ENCODE peak calls at places on chromosome 6, in four cellular contexts. F is CD8-positive, alpha-beta T cell; B is PC-3; G is PC-9. U is an unnamed sample.

GRCh38 chr6:30073489-30074240 is 1.9 kb downstream of the RNF39 start:
- DNase-seq in F (no peak), B (peak), G (no peak), U (no peak)

GRCh38 chr6:132369526-132369925 is 31.7 kb downstream of the MOXD1 start:
- DNase-seq in F (no peak), B (peak), G (no peak), U (no peak)

GRCh38 chr6:159751448-159751847 is 10.4 kb upstream of the ACAT2 start:
- DNase-seq in F (no peak), B (no peak), G (no peak), U (no peak)

GRCh38 chr6:17115251-17116089 is 13.6 kb downstream of the STMND1 start:
- DNase-seq in F (no peak), B (peak), G (peak), U (peak)

GRCh38 chr6:125116710-125117109 is 36.9 kb upstream of the TPD52L1 start:
- DNase-seq in F (no peak), B (no peak), G (no peak), U (no peak)

GRCh38 chr6:26568601-26569432 is 27.9 kb upstream of the ABT1 start:
- DNase-seq in F (peak), B (peak), G (peak), U (peak)

GRCh38 chr6:85551264-85551663 is 42.4 kb downstream of the SNX14 start:
- DNase-seq in F (no peak), B (peak), G (no peak), U (no peak)

GRCh38 chr6:165231581-165232276 is 77.7 kb downstream of the C6orf118 start:
- DNase-seq in F (no peak), B (peak), G (no peak), U (peak)

GRCh38 chr6:154703094-154703493 is 30.1 kb upstream of the SCAF8 start:
- DNase-seq in F (no peak), B (no peak), G (no peak), U (no peak)

GRCh38 chr6:16352258-16352635 is 113.9 kb downstream of the GMPR start:
- DNase-seq in F (no peak), B (no peak), G (no peak), U (no peak)

GRCh38 chr6:161788531-161788930 is 514.7 kb upstream of the AGPAT4 start:
- DNase-seq in F (no peak), B (no peak), G (no peak), U (no peak)

GRCh38 chr6:114446342-114446741 is 103.5 kb upstream of the HS3ST5 start:
- DNase-seq in F (no peak), B (no peak), G (no peak), U (no peak)

DNA sequence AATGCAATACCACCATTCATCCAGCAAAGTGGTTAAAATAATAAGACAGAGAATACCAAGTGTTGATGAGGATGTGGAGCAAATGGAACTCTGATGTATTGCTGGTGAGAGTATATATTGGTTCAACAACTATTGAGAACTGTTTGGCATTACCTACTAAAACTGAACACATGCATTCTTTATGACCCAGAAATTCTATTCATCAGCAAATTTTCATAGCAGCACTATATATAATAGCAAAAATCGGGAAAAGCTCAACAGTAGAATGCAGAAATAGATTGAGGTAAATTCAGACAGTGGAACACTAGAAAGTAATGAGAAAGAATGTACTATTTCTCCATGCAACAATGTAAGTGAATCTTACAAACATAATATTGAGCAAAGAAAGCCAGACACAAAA is 62.2 kb upstream of the FOXP4 start:
- DNase-seq in F (no peak), B (no peak), G (no peak), U (no peak)
- TF ChIP-seq CTCF in F (no peak), B (no peak), G (no peak), U (no peak)

DNA sequence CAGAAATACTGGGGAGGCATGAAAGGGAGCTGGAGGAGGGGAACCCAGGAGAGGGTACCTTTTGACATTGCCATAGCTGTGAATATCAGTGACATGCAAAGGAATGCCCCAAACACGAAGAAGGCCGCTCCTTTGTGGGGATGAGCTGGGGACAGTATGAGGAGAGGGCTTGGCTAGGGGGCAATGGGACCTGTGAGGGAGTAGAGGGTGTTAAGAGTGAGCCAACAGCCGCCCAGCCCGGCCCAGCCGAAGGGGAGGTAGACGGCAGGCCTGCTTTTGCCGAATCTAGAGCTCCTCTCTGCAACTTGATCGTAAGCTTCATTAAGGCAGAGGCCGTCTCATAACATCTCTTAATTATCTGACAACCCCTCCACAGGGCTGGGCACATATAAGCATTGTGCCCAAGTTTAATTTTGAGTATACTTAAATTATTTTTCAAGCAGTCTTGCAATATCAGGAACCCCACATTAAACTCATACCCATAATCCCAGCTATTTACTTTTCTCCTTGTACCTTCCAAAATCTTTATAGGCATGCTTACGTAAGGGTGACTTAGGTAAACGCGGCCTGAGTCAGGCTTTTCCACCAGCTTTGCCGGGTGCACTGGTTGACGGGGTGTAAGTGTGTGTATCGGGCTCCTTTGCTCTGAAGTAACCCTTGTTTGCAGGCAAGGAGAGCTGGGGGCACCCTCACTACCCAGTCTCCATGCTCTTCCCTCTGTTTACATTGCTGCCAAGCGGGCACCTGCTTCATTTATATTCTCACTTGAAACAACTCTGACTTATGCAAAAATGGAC is 24.9 kb upstream of the VEGFA start:
- DNase-seq in F (no peak), B (peak), G (no peak), U (no peak)
- H3K4me3 ChIP-seq in F (no peak), B (no peak), G (no peak), U (no peak)

GRCh38 chr6:151276112-151276745 is 36.5 kb downstream of the AKAP12 start:
- DNase-seq in F (no peak), B (no peak), G (no peak), U (no peak)
- TF ChIP-seq CTCF in F (no peak), B (no peak), G (no peak), U (peak)

GRCh38 chr6:1617466-1618304 is 8.0 kb downstream of the FOXC1 start:
- DNase-seq in F (no peak), B (no peak), G (no peak), U (no peak)

GRCh38 chr6:1619666-1620503 is 10.2 kb downstream of the FOXC1 start:
- DNase-seq in F (no peak), B (no peak), G (no peak), U (no peak)

GRCh38 chr6:1620504-1621327 is 11.0 kb downstream of the FOXC1 start:
- DNase-seq in F (no peak), B (no peak), G (no peak), U (no peak)

GRCh38 chr6:1618305-1619105 is 8.8 kb downstream of the FOXC1 start:
- DNase-seq in F (no peak), B (no peak), G (no peak), U (no peak)

DNA sequence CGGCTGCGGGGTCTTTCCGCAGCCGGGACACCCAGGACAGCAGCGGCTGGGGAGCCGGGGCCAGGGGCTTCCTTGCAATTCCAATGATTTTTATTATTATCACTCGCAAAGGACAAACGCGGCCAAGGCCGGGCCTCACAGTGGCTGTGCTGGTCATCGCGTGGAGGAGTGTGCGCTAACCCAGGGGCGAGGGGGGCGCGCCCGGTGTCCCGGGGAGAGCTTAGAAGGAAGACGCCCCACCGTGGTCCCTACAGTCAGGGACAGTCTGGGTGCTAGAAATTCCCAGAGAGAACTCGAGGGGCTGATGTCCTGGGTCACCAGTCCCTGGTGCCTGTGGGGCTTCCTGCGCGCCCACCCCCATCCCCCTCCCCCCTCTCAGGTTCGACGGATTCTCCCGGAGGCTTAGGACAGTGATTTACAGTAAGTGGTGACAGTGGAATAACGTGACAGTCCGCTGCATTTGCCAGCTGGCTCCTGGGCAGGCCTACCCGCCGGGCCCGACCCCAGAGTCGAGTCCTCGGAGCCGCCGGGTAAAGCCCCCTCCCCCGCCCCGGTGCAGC is 9.5 kb downstream of the FOXC1 start:
- DNase-seq in F (no peak), B (no peak), G (no peak), U (no peak)
- H3K4me3 ChIP-seq in F (no peak), B (no peak), G (no peak), U (no peak)

U was measured in astrocyte of the cerebellum.